ENCODE peak calls at places on chromosomes 12 and 14, in four cellular contexts. P is neural crest cell, W is T follicular helper cell, D is left lung. T is an unnamed sample.

GRCh38 chr14:56198438-56198837 is 80.2 kb downstream of the PELI2 start:
- DNase-seq in P (no peak), W (no peak), D (no peak), T (no peak)

GRCh38 chr12:6946033-6946919 is 2.5 kb downstream of the C12orf57 start:
- DNase-seq in P (no peak), W (peak; percentile 62), D (peak; percentile 92), T (no peak)

GRCh38 chr14:56378474-56378873 is 201.1 kb upstream of the TMEM260 start:
- DNase-seq in P (no peak), W (no peak), D (no peak), T (no peak)

GRCh38 chr12:110807640-110808039 is 39.1 kb upstream of the CCDC63 start:
- DNase-seq in P (no peak), W (no peak), D (no peak), T (no peak)

GRCh38 chr12:42587564-42588307 is 1.8 kb downstream of the PRICKLE1 start:
- DNase-seq in P (no peak), W (no peak), D (no peak), T (no peak)

GRCh38 chr12:1917172-1918070 is 1.0 kb downstream of the CACNA2D4 start:
- DNase-seq in P (no peak), W (no peak), D (peak; percentile 51), T (no peak)

GRCh38 chr12:87870061-87870460 is 159.1 kb downstream of the C12orf50 start:
- DNase-seq in P (no peak), W (no peak), D (no peak), T (no peak)

GRCh38 chr14:87712386-87713113 is 280.4 kb downstream of the GALC start:
- DNase-seq in P (no peak), W (no peak), D (no peak), T (no peak)

GRCh38 chr14:36805116-36805515 is 143.5 kb downstream of the PAX9 start:
- DNase-seq in P (no peak), W (no peak), D (no peak), T (no peak)